ENCODE peak calls at places on chromosomes 5 and 9, in four cellular contexts. One of them, this sample, is unnamed.

GRCh38 chr9:92506184-92506857 is 24.0 kb upstream of the ASPN start:
- DNase-seq in CD8-positive, alpha-beta T cell: no peak
- DNase-seq in HCT116: no peak
- DNase-seq in caudate nucleus: no peak
- DNase-seq in this sample: no peak

GRCh38 chr9:128399851-128400250 is 20.8 kb upstream of the CERCAM start:
- DNase-seq in HCT116: no peak
- DNase-seq in caudate nucleus: no peak
- DNase-seq in CD8-positive, alpha-beta T cell: no peak
- DNase-seq in this sample: no peak

GRCh38 chr5:6082685-6083084 is 295.7 kb downstream of the MED10 start:
- DNase-seq in HCT116: no peak
- DNase-seq in CD8-positive, alpha-beta T cell: no peak
- DNase-seq in caudate nucleus: no peak
- DNase-seq in this sample: no peak

GRCh38 chr5:13865317-13865716 is 79.2 kb downstream of the DNAH5 start:
- DNase-seq in HCT116: no peak
- DNase-seq in caudate nucleus: no peak
- DNase-seq in CD8-positive, alpha-beta T cell: no peak
- DNase-seq in this sample: no peak

GRCh38 chr9:115167175-115167574 is 49.2 kb upstream of the TNC start:
- DNase-seq in HCT116: no peak
- DNase-seq in CD8-positive, alpha-beta T cell: no peak
- DNase-seq in caudate nucleus: no peak
- DNase-seq in this sample: no peak

GRCh38 chr9:104836235-104836634 is 72.3 kb downstream of the NIPSNAP3B start:
- DNase-seq in CD8-positive, alpha-beta T cell: no peak
- DNase-seq in HCT116: no peak
- DNase-seq in caudate nucleus: no peak
- DNase-seq in this sample: no peak

GRCh38 chr9:98887918-98888510 is 55.7 kb upstream of the COL15A1 start:
- DNase-seq in caudate nucleus: no peak
- DNase-seq in HCT116: no peak
- DNase-seq in CD8-positive, alpha-beta T cell: no peak
- DNase-seq in this sample: no peak

GRCh38 chr9:120353501-120353900 is 226.5 kb downstream of the CDK5RAP2 start:
- DNase-seq in caudate nucleus: no peak
- DNase-seq in HCT116: no peak
- DNase-seq in CD8-positive, alpha-beta T cell: no peak
- DNase-seq in this sample: no peak

GRCh38 chr5:11992518-11992917 is 88.3 kb upstream of the CTNND2 start:
- DNase-seq in caudate nucleus: no peak
- DNase-seq in HCT116: no peak
- DNase-seq in CD8-positive, alpha-beta T cell: no peak
- DNase-seq in this sample: no peak

GRCh38 chr5:123206618-123207320 is 117.7 kb downstream of the PRDM6 start:
- DNase-seq in CD8-positive, alpha-beta T cell: no peak
- DNase-seq in HCT116: no peak
- DNase-seq in caudate nucleus: no peak
- DNase-seq in this sample: no peak

GRCh38 chr9:101510344-101510940 is 23.2 kb upstream of the RNF20 start:
- DNase-seq in HCT116: no peak
- DNase-seq in CD8-positive, alpha-beta T cell: no peak
- DNase-seq in caudate nucleus: no peak
- DNase-seq in this sample: no peak

GRCh38 chr5:55903121-55903701 is 52.1 kb downstream of the IL31RA start:
- DNase-seq in caudate nucleus: no peak
- DNase-seq in HCT116: no peak
- DNase-seq in CD8-positive, alpha-beta T cell: peak; percentile 57
- DNase-seq in this sample: no peak

GRCh38 chr9:75964431-75964830 is 74.0 kb downstream of the PCSK5 start:
- DNase-seq in caudate nucleus: no peak
- DNase-seq in CD8-positive, alpha-beta T cell: no peak
- DNase-seq in HCT116: peak; percentile 28
- DNase-seq in this sample: no peak

GRCh38 chr5:67221487-67222242 is 25.1 kb upstream of the CD180 start:
- DNase-seq in caudate nucleus: no peak
- DNase-seq in HCT116: no peak
- DNase-seq in CD8-positive, alpha-beta T cell: peak; percentile 42
- DNase-seq in this sample: no peak

GRCh38 chr5:59786271-59786805 is 107.2 kb downstream of the PDE4D start:
- DNase-seq in caudate nucleus: no peak
- DNase-seq in CD8-positive, alpha-beta T cell: no peak
- DNase-seq in HCT116: no peak
- DNase-seq in this sample: no peak

GRCh38 chr5:122704247-122705036 is 70.4 kb upstream of the SNX2 start:
- DNase-seq in CD8-positive, alpha-beta T cell: no peak
- DNase-seq in HCT116: peak; percentile 43
- DNase-seq in caudate nucleus: no peak
- DNase-seq in this sample: no peak

GRCh38 chr5:68846828-68847227 is 247.0 kb upstream of the SLC30A5 start:
- DNase-seq in caudate nucleus: no peak
- DNase-seq in CD8-positive, alpha-beta T cell: no peak
- DNase-seq in HCT116: no peak
- DNase-seq in this sample: no peak

GRCh38 chr9:115640887-115641286 is 512.7 kb upstream of the PAPPA start:
- DNase-seq in HCT116: no peak
- DNase-seq in caudate nucleus: no peak
- DNase-seq in CD8-positive, alpha-beta T cell: no peak
- DNase-seq in this sample: no peak

GRCh38 chr5:1783214-1783551 is 16.5 kb downstream of the MRPL36 start:
- DNase-seq in HCT116: no peak
- DNase-seq in CD8-positive, alpha-beta T cell: peak; percentile 33
- DNase-seq in caudate nucleus: no peak
- DNase-seq in this sample: no peak
- H3K27ac ChIP-seq in HCT116: no peak overlapping the region
- H3K27ac ChIP-seq in CD8-positive, alpha-beta T cell: no peak overlapping the region
- H3K27ac ChIP-seq in caudate nucleus: no peak overlapping the region
- H3K27ac ChIP-seq in this sample: no peak overlapping the region

DNA sequence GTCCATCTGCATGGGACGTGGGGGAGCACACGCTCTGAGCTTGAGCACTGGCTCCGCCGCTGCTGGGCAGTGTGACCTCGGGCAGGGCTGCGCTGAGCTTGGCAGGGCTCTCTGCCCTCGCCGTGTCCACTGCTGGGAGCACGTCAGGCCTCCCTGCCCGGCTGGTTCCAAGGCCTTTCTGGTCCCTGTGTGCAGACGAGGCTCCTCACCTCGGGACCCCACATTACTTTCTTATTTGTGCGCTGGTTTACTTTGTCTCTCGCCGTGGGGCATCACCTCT is 43.9 kb downstream of the RXRA start:
- DNase-seq in CD8-positive, alpha-beta T cell: no peak
- DNase-seq in caudate nucleus: no peak
- DNase-seq in HCT116: no peak
- DNase-seq in this sample: no peak
- H3K27ac ChIP-seq in CD8-positive, alpha-beta T cell: no peak overlapping the region
- H3K27ac ChIP-seq in caudate nucleus: no peak overlapping the region
- H3K27ac ChIP-seq in HCT116: no peak overlapping the region
- H3K27ac ChIP-seq in this sample: no peak overlapping the region

DNA sequence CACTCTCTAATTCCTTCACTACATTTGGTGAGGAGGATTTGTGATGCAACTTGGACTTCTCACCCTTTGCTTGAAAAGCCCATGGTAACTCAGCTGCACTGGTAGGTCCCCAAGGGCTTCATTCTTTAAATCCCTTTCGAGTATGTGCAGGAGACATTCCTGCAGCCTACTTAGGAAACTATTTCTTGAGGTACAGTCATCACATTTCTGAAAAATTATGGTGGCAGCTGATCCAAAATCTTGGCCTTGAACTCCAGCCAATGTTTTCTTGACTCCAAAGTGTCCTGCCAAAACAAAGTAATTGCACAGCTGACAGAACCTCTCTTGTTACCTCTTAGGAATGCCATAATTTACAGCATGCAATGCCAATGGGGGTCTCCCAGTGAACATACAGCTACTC is 99.7 kb downstream of the NPR3 start:
- DNase-seq in CD8-positive, alpha-beta T cell: no peak
- DNase-seq in HCT116: no peak
- DNase-seq in caudate nucleus: no peak
- DNase-seq in this sample: no peak
- H3K27ac ChIP-seq in CD8-positive, alpha-beta T cell: no peak overlapping the region
- H3K27ac ChIP-seq in HCT116: no peak overlapping the region
- H3K27ac ChIP-seq in caudate nucleus: no peak overlapping the region
- H3K27ac ChIP-seq in this sample: no peak overlapping the region

GRCh38 chr5:152487130-152487529 is 82.1 kb upstream of the NMUR2 start:
- DNase-seq in CD8-positive, alpha-beta T cell: no peak
- DNase-seq in caudate nucleus: no peak
- DNase-seq in HCT116: no peak
- DNase-seq in this sample: no peak

DNA sequence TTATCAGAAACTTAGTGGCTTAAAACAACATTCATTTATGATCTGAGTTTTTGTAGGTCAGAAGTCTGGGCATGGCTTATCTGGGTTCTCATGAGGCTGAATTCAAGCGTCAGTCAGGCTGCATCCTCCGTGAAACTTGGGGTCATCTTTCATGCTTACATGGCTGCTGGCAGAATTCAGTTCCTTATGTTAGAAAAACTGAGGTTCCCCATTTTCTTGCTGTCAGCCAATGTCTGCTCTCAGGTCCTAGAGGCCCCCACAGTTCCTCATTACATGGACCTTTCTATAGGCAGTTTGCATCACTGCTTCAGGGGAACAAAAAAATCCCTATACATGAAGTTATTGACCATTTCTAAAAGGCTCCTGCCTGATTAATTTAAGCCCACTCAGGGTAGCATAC is 83.8 kb upstream of the NMUR2 start:
- DNase-seq in HCT116: no peak
- DNase-seq in caudate nucleus: no peak
- DNase-seq in CD8-positive, alpha-beta T cell: no peak
- DNase-seq in this sample: no peak
- H3K27ac ChIP-seq in HCT116: no peak overlapping the region
- H3K27ac ChIP-seq in caudate nucleus: no peak overlapping the region
- H3K27ac ChIP-seq in CD8-positive, alpha-beta T cell: no peak overlapping the region
- H3K27ac ChIP-seq in this sample: no peak overlapping the region